ENCODE peak calls at places on chromosome 13, in four cellular contexts. V, C, X and D are unnamed samples.
A peak's percentile ranks its signal among the peaks of the same experiment; 100 is the strongest.

GRCh38 chr13:35994131-35994966 is 136.8 kb downstream of the DCLK1 start:
- DNase-seq in X (no peak), C (no peak), V (no peak), D (no peak)

GRCh38 chr13:103703246-103703645 is 637.0 kb upstream of the SLC10A2 start:
- DNase-seq in X (no peak), V (no peak), C (no peak), D (no peak)

GRCh38 chr13:27360562-27360961 is 63.9 kb upstream of the GTF3A start:
- DNase-seq in V (no peak), X (no peak), C (no peak), D (no peak)

GRCh38 chr13:43205421-43205820 is 182.0 kb downstream of the DNAJC15 start:
- DNase-seq in C (no peak), X (no peak), V (no peak), D (no peak)

GRCh38 chr13:98370261-98370660 is 193.2 kb upstream of the RNF113B start:
- DNase-seq in V (no peak), C (no peak), X (no peak), D (no peak)

GRCh38 chr13:97295279-97296182 is 73.4 kb downstream of the MBNL2 start:
- DNase-seq in V (no peak), C (no peak), X (no peak), D (no peak)

GRCh38 chr13:51519839-51520238 is 64.4 kb upstream of the WDFY2 start:
- DNase-seq in V (no peak), C (no peak), X (peak; percentile 52), D (no peak)

GRCh38 chr13:109840201-109840892 is 54.0 kb upstream of the IRS2 start:
- DNase-seq in C (no peak), V (no peak), X (no peak), D (no peak)

GRCh38 chr13:41788552-41788951 is 172.4 kb downstream of the VWA8 start:
- DNase-seq in V (no peak), X (no peak), C (no peak), D (no peak)

GRCh38 chr13:96029002-96029401 is 24.2 kb downstream of the UGGT2 start:
- DNase-seq in X (no peak), C (no peak), V (no peak), D (no peak)

GRCh38 chr13:46593403-46593802 is 40.4 kb downstream of the LRCH1 start:
- DNase-seq in C (no peak), X (no peak), V (no peak), D (no peak)

GRCh38 chr13:57969961-57970360 is 338.4 kb downstream of the PCDH17 start:
- DNase-seq in C (no peak), X (no peak), V (no peak), D (no peak)

GRCh38 chr13:99053636-99054233 is 75.9 kb upstream of the DOCK9 start:
- DNase-seq in X (no peak), C (no peak), V (no peak), D (no peak)

GRCh38 chr13:38637576-38637975 is 49.3 kb upstream of the FREM2 start:
- DNase-seq in X (no peak), C (no peak), V (no peak), D (no peak)

GRCh38 chr13:86585826-86586225 is 786.6 kb upstream of the SLITRK6 start:
- DNase-seq in C (no peak), V (no peak), X (no peak), D (no peak)

GRCh38 chr13:33610471-33611015 is 207.4 kb upstream of the RFC3 start:
- DNase-seq in V (no peak), C (no peak), X (peak; percentile 95), D (no peak)
- TF ChIP-seq TAF1 in V (no peak), C (no peak), X (peak; percentile 74), D (no peak)

GRCh38 chr13:111614613-111615012 is 294.2 kb downstream of the TEX29 start:
- DNase-seq in V (no peak), X (no peak), C (no peak), D (no peak)

GRCh38 chr13:111614009-111614408 is 293.6 kb downstream of the TEX29 start:
- DNase-seq in C (no peak), V (no peak), X (no peak), D (no peak)

GRCh38 chr13:111610077-111610476 is 289.6 kb downstream of the TEX29 start:
- DNase-seq in X (no peak), V (no peak), C (no peak), D (no peak)

GRCh38 chr13:111610879-111611278 is 290.4 kb downstream of the TEX29 start:
- DNase-seq in V (no peak), X (no peak), C (no peak), D (no peak)

DNA sequence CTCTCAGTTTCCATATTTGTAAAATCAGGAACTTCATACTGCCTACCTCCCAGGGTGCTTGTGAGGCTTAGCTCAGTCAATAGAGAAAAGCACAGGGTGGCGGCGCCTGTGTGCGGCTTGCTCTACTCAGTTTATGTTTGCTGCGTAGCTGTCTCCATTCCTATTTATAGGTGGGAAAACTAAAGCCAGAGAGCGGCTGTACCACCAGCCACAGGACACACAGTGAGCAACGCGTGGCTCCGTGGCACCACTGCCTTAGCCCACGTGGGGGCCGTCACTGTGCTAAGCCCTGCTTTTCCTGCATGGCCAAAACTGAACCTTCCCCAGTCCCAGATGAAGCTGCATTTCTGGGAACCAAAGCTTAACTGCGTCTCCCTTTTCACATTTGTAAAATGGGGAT is 292.5 kb downstream of the TEX29 start:
- DNase-seq in C (no peak), V (no peak), X (no peak), D (no peak)
- TF ChIP-seq POLR2AphosphoS5 in C (no peak), V (no peak), X (no peak), D (no peak)

DNA sequence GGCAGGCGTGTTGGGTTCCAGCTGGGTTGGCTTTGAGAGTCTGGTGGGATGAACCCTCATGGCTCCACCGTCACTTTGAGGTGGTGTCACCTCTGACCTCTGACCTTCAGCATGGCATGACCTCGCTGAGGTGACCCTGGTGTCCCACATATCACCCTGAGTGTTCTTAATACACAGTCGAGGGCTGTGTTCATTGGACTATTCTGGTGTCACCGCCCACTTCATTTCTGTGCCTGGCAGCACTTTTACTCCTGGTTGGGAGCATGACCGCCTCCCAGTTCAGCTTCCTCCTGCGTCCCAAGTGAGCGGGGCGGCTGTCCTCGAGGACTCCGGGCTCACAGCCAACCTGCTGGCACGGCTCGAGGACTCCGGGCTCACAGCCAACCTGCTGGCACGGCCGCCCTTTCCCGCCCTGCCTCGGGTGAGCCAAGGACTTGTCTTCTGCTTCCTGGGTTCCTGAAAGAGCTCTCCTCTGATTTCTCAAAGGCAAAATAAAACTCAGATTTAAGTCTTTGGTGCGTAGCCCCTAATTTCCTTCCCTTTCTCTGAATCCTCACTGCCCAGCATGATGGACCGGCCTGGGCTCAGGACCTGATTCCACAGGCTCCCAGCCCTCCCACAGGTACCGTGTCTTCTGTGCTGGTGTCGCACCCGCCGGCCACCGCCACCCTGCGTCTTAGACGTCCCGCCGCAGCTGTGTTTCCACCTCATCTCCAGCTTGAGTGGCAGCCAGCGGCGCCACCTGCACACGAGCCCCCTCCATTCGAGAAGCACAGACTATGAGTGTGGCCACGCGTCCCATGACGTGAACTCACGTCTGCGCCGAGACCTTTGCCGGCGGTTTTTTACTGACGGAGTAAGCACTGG is 10.4 kb downstream of the ATP4B start:
- DNase-seq in X (no peak), V (no peak), C (peak; percentile 85), D (no peak)
- TF ChIP-seq TAF1 in X (no peak), V (no peak), C (no peak), D (no peak)

GRCh38 chr13:29850213-29850898 is at the start of gene UBL3:
- DNase-seq in V (peak; percentile 62), X (peak; percentile 90), C (peak; percentile 97), D (peak; percentile 84)
- TF ChIP-seq POLR2AphosphoS5 in V (peak; percentile 62), X (peak; percentile 73), C (peak; percentile 74), D (no peak)

GRCh38 chr13:29537736-29538624 is 57.5 kb downstream of the SLC7A1 start:
- DNase-seq in C (no peak), V (no peak), X (no peak), D (no peak)
- TF ChIP-seq TAF1 in C (no peak), V (no peak), X (no peak), D (no peak)

GRCh38 chr13:49858183-49858856 is 65.8 kb upstream of the KPNA3 start:
- DNase-seq in X (peak; percentile 95), C (no peak), V (no peak), D (no peak)
- TF ChIP-seq POLR2AphosphoS5 in X (no peak), C (no peak), V (no peak), D (no peak)

GRCh38 chr13:113129921-113130750 is 7.5 kb downstream of the F10 start:
- DNase-seq in C (no peak), X (no peak), V (no peak), D (no peak)

GRCh38 chr13:113138792-113139551 is 16.4 kb downstream of the F10 start:
- DNase-seq in X (peak; percentile 97), C (no peak), V (no peak), D (no peak)

GRCh38 chr13:113139580-113139979 is 17.0 kb downstream of the F10 start:
- DNase-seq in C (no peak), X (peak; percentile 54), V (no peak), D (no peak)

GRCh38 chr13:113137656-113138292 is 15.2 kb downstream of the F10 start:
- DNase-seq in X (no peak), V (no peak), C (no peak), D (no peak)

GRCh38 chr13:113135281-113135760 is 12.7 kb downstream of the F10 start:
- DNase-seq in V (no peak), C (no peak), X (no peak), D (no peak)
- TF ChIP-seq TAF1 in V (no peak), C (no peak), X (no peak), D (no peak)